ENCODE peak calls at places on chromosomes 11 and 22, in seven cellular contexts. E is activated CD8-positive, alpha-beta T cell treated with anti-CD3 and anti-CD28 coated beads for 36 hours; P is mesothelial cell of epicardium; N is cardiac fibroblast; S is A549; B is BE2C; Z is heart left ventricle. R is an unnamed sample.

GRCh38 chr11:1670928-1671371 is 26.0 kb upstream of the KRTAP5-6 start:
- DNase-seq in P (no peak), Z (no peak), S (no peak), N (no peak), B (no peak), E (no peak), R (no peak)

GRCh38 chr22:21611210-21611977 is 18.4 kb downstream of the YDJC start:
- DNase-seq in Z (no peak), E (no peak), B (no peak), S (no peak), N (no peak), P (no peak), R (no peak)

GRCh38 chr11:1749020-1749758 is 1.2 kb downstream of the IFITM10 start:
- DNase-seq in S (no peak), Z (no peak), B (no peak), P (no peak), E (no peak), N (peak; percentile 40), R (peak; percentile 43)

GRCh38 chr11:9840460-9841004 is 176.7 kb downstream of the SWAP70 start:
- DNase-seq in E (no peak), B (no peak), Z (no peak), S (no peak), P (no peak), N (no peak), R (no peak)

GRCh38 chr11:91299980-91300379 is 924.6 kb upstream of the FAT3 start:
- DNase-seq in P (no peak), E (no peak), N (peak; percentile 4), B (no peak), S (no peak), Z (no peak), R (no peak)

GRCh38 chr22:49976439-49977175 is 16.0 kb downstream of the PIM3 start:
- DNase-seq in Z (no peak), E (peak; percentile 79), B (no peak), P (no peak), N (no peak), S (no peak), R (peak; percentile 79)

GRCh38 chr11:122421684-122422083 is 233.8 kb upstream of the UBASH3B start:
- DNase-seq in S (no peak), E (no peak), P (no peak), B (no peak), N (no peak), Z (no peak), R (no peak)

GRCh38 chr11:57278721-57279095 is 41.7 kb upstream of the APLNR start:
- DNase-seq in N (no peak), S (no peak), E (no peak), Z (no peak), B (no peak), P (no peak), R (no peak)

GRCh38 chr11:107619926-107620325 is 29.0 kb downstream of the ELMOD1 start:
- DNase-seq in S (no peak), E (no peak), Z (no peak), P (no peak), N (peak; percentile 1), B (no peak), R (no peak)

GRCh38 chr11:85133636-85134035 is 493.5 kb downstream of the DLG2 start:
- DNase-seq in B (no peak), P (no peak), S (no peak), E (no peak), N (no peak), Z (no peak), R (no peak)

DNA sequence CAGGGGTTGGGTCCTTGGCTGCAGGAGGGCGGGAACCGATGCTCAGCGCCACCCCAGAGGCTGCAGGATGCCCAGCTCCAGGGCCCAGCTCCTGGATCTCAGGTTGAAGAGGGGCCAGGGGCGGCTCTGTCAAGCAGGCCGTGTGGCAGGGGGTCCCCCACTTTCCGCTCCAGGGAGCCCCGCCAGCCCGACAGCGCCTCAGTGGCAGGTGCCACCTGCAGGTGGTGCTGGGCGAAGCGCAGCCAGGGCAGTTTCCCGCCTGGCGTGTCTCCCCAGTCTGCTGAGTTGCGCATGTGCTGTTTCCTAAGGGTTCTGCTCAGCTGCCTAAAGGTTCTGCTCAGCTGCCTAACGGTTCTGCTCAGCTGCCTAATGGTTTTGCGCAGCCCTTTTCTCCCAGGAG is 442.1 kb downstream of the POTEH start:
- DNase-seq in S (no peak), B (no peak), N (no peak), Z (no peak), P (no peak), E (no peak), R (no peak)
- TF ChIP-seq CTCF in S (no peak), B (no peak), N (no peak), Z (no peak), P (no peak), E (no peak), R (no peak)

GRCh38 chr11:72229336-72229924 is 4.9 kb downstream of the INPPL1 start:
- DNase-seq in Z (no peak), E (no peak), S (no peak), P (no peak), N (no peak), B (no peak), R (no peak)

GRCh38 chr11:72228844-72229231 is 4.3 kb downstream of the INPPL1 start:
- DNase-seq in S (no peak), B (no peak), Z (no peak), P (no peak), N (no peak), E (no peak), R (no peak)

GRCh38 chr11:72227316-72228228 is 3.0 kb downstream of the INPPL1 start:
- DNase-seq in P (no peak), B (no peak), S (no peak), E (no peak), N (no peak), Z (no peak), R (no peak)

GRCh38 chr11:72226701-72227100 is 2.1 kb downstream of the INPPL1 start:
- DNase-seq in N (no peak), P (no peak), B (no peak), E (no peak), Z (no peak), S (no peak), R (no peak)

DNA sequence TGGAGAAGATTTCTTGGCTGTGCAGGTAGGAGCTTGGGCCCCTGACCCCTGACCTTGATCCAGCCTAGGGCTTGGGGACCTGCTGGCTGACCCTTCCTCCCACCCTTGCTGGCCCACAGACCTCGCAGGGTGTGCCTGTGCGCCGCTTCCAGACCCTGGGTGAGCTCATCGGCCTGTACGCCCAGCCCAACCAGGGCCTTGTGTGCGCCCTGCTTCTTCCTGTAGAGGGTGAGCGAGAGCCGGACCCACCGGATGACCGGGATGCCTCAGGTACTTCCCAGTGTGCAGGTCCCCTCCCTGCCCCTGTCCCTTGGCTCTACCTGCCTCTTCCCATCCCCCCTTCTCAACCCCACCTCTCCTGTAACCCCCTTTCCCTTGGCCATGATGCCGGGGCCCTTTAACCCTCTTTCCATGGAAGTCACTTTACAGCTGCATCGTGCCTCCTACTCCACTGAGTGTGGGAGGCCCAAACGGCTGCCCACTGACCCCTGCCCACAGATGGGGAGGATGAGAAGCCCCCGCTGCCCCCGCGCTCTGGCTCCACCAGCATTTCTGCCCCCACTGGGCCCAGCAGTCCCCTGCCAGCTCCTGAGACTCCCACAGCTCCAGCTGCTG is 3.8 kb downstream of the INPPL1 start:
- DNase-seq in Z (no peak), N (no peak), B (peak; percentile 61), S (no peak), P (no peak), E (no peak), R (no peak)
- TF ChIP-seq CTCF in Z (peak; percentile 12), N (peak; percentile 19), B (peak; percentile 49), S (no peak), P (no peak), E (no peak), R (no peak)

DNA sequence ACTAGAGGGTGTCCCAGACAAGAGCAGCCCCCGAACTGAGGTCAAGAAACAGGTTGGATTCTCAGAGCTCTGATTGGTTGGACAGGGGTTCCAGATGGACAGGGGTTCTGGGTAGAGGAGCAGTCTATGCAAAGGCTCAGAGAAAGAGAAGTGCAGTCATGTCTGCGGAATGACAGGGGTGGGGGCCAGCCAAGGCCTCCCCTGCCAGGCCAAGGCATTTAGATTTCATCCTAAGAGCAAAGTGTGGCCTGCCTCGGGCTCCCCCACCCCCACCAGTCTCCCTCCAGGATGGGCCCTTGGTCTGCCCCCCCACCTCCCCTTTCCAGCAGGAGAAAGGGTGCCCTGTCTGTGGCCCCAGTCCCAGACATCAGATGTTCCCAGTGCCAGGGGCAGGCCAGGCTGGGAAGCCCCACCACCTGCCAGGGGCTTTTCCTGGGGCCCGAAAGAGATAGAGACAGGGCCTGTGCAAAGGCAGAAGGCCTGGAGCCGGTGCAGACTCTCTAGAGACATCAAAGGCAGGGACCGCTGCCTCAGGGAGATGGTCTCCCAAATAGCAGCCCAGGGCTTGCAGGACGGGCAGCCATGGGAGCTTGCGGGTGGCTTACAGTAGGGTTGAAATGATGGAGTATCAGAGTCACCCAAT is 9.4 kb downstream of the SUSD2 start:
- DNase-seq in N (peak; percentile 11), Z (no peak), E (no peak), S (no peak), P (no peak), B (peak; percentile 7), R (no peak)
- TF ChIP-seq CTCF in N (no peak), Z (no peak), E (no peak), S (no peak), P (no peak), B (no peak), R (no peak)

DNA sequence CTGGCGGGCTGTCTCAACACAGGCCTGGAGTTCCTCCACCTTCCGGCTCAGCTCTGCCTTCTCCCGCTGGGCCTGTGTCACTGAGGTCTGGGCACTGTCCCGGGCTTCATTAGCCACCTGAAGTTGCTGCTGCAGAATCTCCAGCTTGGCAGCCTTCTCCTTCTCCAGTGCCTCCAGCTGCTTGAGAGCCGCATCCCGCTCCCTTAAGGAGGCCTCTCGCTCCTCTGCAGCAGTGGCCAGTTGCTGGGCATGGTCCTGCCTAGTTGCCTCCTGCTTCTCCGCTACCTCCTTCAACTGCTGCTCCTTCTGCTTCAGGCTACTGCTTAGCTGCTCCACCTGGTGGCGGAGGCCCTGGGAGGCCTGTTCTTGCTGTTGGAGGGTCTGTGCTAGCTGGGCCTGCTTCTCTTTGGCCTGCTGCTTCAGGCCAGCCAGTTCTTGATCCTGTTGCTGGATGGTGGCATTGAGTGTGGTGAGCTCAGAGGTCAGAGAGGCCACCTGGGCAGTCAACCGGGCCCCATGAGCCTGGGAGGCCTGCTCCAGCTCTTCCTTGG is 16.9 kb downstream of the IL18BP start:
- DNase-seq in S (no peak), E (peak; percentile 17), Z (no peak), N (peak; percentile 39), P (no peak), B (peak; percentile 63), R (no peak)
- TF ChIP-seq CTCF in S (peak; percentile 42), E (no peak), Z (no peak), N (peak; percentile 50), P (peak; percentile 13), B (peak; percentile 51), R (peak; percentile 61)

DNA sequence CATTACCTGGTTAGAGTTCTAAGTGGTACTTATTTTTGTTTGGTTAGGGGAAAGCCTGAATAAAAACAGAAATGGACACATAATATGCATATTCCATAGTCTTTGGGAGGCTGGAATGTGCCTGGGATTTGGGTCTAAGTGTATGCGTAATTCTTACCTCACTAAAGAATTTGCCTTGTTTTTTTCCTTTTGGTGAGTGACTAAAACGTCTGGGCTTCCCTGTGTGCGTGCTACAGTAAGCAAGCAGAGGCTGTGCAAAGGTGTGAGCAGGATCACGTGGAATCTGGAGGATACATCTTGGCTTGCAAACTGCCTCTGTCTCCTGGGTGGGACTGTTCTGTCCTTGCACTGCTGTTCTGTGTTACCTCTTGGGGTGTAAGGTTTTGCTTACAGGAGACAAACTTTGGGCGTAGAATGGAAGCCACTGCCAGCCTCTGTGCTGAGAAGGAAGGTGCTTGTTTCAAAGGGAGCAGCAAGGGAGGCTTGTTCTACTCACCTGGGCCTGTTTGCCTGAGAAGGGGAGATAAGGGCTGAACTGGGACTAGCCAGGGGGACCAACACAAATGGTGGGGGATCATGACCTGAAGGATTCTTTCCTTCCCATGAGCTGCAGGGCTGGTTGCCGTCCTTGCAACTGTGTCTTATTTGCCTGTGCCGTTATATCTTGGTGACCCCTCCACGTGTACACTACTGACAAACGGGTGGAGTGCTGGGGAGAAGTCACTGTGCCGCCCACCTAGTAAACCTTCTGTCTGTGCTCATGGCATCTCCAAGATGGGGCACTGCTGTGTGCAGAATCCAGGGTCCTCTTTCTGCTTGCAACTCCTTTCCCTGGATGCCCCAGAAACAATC is 4.5 kb downstream of the NEAT1 start:
- DNase-seq in E (peak; percentile 66), B (no peak), N (peak; percentile 90), S (no peak), P (no peak), Z (peak; percentile 32), R (no peak)
- TF ChIP-seq CTCF in E (no peak), B (no peak), N (no peak), S (no peak), P (no peak), Z (no peak), R (no peak)